ENCODE peak calls at places on chromosome 3, in five cellular contexts. One of them, this sample, is unnamed.

GRCh38 chr3:99965077-99965476 is 147.4 kb downstream of the CMSS1 start:
- DNase-seq in HepG2: no peak
- DNase-seq in GM12891: no peak
- DNase-seq in GM12878: no peak
- DNase-seq in K562: no peak
- DNase-seq in this sample: no peak

GRCh38 chr3:110519066-110519465 is 552.5 kb upstream of the NECTIN3 start:
- DNase-seq in HepG2: no peak
- DNase-seq in GM12891: no peak
- DNase-seq in GM12878: no peak
- DNase-seq in K562: no peak
- DNase-seq in this sample: no peak

GRCh38 chr3:126022741-126023359 is 53.9 kb downstream of the ROPN1B start:
- DNase-seq in HepG2: no peak
- DNase-seq in GM12891: no peak
- DNase-seq in GM12878: no peak
- DNase-seq in K562: no peak
- DNase-seq in this sample: no peak

GRCh38 chr3:188476930-188477329 is 323.0 kb downstream of the LPP start:
- DNase-seq in HepG2: no peak
- DNase-seq in GM12891: no peak
- DNase-seq in GM12878: no peak
- DNase-seq in K562: no peak
- DNase-seq in this sample: no peak

GRCh38 chr3:66115858-66116654 is 77.3 kb upstream of the MAGI1 start:
- DNase-seq in HepG2: peak; percentile 81
- DNase-seq in GM12891: no peak
- DNase-seq in GM12878: no peak
- DNase-seq in K562: no peak
- DNase-seq in this sample: no peak

GRCh38 chr3:42778644-42779043 is 5.6 kb upstream of the CCDC13 start:
- DNase-seq in HepG2: no peak
- DNase-seq in GM12891: no peak
- DNase-seq in GM12878: no peak
- DNase-seq in K562: no peak
- DNase-seq in this sample: no peak

GRCh38 chr3:98901032-98901464 is 447 bp downstream of the DCBLD2 start:
- DNase-seq in HepG2: peak; percentile 32
- DNase-seq in GM12891: peak; percentile 30
- DNase-seq in GM12878: no peak
- DNase-seq in K562: peak; percentile 40
- DNase-seq in this sample: no peak

GRCh38 chr3:136624381-136624780 is 127.8 kb downstream of the STAG1 start:
- DNase-seq in HepG2: no peak
- DNase-seq in GM12891: no peak
- DNase-seq in GM12878: no peak
- DNase-seq in K562: no peak
- DNase-seq in this sample: no peak

GRCh38 chr3:23723930-23724329 is 81.8 kb upstream of the UBE2E1 start:
- DNase-seq in HepG2: no peak
- DNase-seq in GM12891: no peak
- DNase-seq in GM12878: peak; percentile 31
- DNase-seq in K562: no peak
- DNase-seq in this sample: no peak

GRCh38 chr3:55305714-55306485 is 181.2 kb downstream of the WNT5A start:
- DNase-seq in HepG2: no peak
- DNase-seq in GM12891: no peak
- DNase-seq in GM12878: no peak
- DNase-seq in K562: no peak
- DNase-seq in this sample: no peak

GRCh38 chr3:184360834-184361531 is 422 bp downstream of the CLCN2 start:
- DNase-seq in HepG2: no peak
- DNase-seq in GM12891: no peak
- DNase-seq in GM12878: no peak
- DNase-seq in K562: no peak
- DNase-seq in this sample: no peak

GRCh38 chr3:14803101-14803980 is 15.4 kb upstream of the FGD5 start:
- DNase-seq in HepG2: peak; percentile 78
- DNase-seq in GM12891: no peak
- DNase-seq in GM12878: no peak
- DNase-seq in K562: peak; percentile 63
- DNase-seq in this sample: no peak

GRCh38 chr3:78801923-78802587 is 965.7 kb downstream of the ROBO1 start:
- DNase-seq in HepG2: no peak
- DNase-seq in GM12891: no peak
- DNase-seq in GM12878: peak; percentile 31
- DNase-seq in K562: no peak
- DNase-seq in this sample: no peak

GRCh38 chr3:10757821-10758130 is 58.3 kb upstream of the SLC6A11 start:
- DNase-seq in HepG2: no peak
- DNase-seq in GM12891: no peak
- DNase-seq in GM12878: no peak
- DNase-seq in K562: no peak
- DNase-seq in this sample: no peak

GRCh38 chr3:107208100-107208499 is 169.1 kb upstream of the CCDC54 start:
- DNase-seq in HepG2: no peak
- DNase-seq in GM12891: no peak
- DNase-seq in GM12878: no peak
- DNase-seq in K562: no peak
- DNase-seq in this sample: no peak

GRCh38 chr3:120177151-120177550 is 82.9 kb upstream of the GSK3B start:
- DNase-seq in HepG2: peak; percentile 49
- DNase-seq in GM12891: no peak
- DNase-seq in GM12878: no peak
- DNase-seq in K562: no peak
- DNase-seq in this sample: no peak

GRCh38 chr3:192514754-192515660 is 212.3 kb downstream of the FGF12 start:
- DNase-seq in HepG2: no peak
- DNase-seq in GM12891: no peak
- DNase-seq in GM12878: no peak
- DNase-seq in K562: no peak
- DNase-seq in this sample: no peak

GRCh38 chr3:72320911-72321385 is 527.3 kb downstream of the SHQ1 start:
- DNase-seq in HepG2: no peak
- DNase-seq in GM12891: no peak
- DNase-seq in GM12878: no peak
- DNase-seq in K562: no peak
- DNase-seq in this sample: no peak

GRCh38 chr3:170117134-170117533 is 64.4 kb downstream of the PHC3 start:
- DNase-seq in HepG2: peak; percentile 5
- DNase-seq in GM12891: no peak
- DNase-seq in GM12878: no peak
- DNase-seq in K562: no peak
- DNase-seq in this sample: no peak

GRCh38 chr3:183518446-183519185 is 36.9 kb downstream of the KLHL6 start:
- DNase-seq in HepG2: no peak
- DNase-seq in GM12891: no peak
- DNase-seq in GM12878: no peak
- DNase-seq in K562: no peak
- DNase-seq in this sample: no peak

GRCh38 chr3:23183731-23184130 is 19.4 kb upstream of the UBE2E2 start:
- DNase-seq in HepG2: peak; percentile 43
- DNase-seq in GM12891: no peak
- DNase-seq in GM12878: no peak
- DNase-seq in K562: peak; percentile 13
- DNase-seq in this sample: no peak

GRCh38 chr3:78165876-78166275 is 1126.0 kb downstream of the ROBO2 start:
- DNase-seq in HepG2: no peak
- DNase-seq in GM12891: no peak
- DNase-seq in GM12878: no peak
- DNase-seq in K562: no peak
- DNase-seq in this sample: no peak

GRCh38 chr3:124834723-124835718 is 52.1 kb downstream of the ITGB5 start:
- DNase-seq in HepG2: peak; percentile 99
- DNase-seq in GM12891: peak; percentile 41
- DNase-seq in GM12878: peak; percentile 90
- DNase-seq in K562: peak; percentile 21
- DNase-seq in this sample: peak; percentile 40

GRCh38 chr3:141360888-141361598 is 7.3 kb upstream of the ZBTB38 start:
- DNase-seq in HepG2: peak; percentile 98
- DNase-seq in GM12891: peak; percentile 39
- DNase-seq in GM12878: no peak
- DNase-seq in K562: peak; percentile 71
- DNase-seq in this sample: no peak

GRCh38 chr3:179898024-179898423 is 138.7 kb downstream of the PEX5L start:
- DNase-seq in HepG2: peak; percentile 23
- DNase-seq in GM12891: no peak
- DNase-seq in GM12878: no peak
- DNase-seq in K562: peak; percentile 79
- DNase-seq in this sample: no peak

GRCh38 chr3:66203275-66203674 is 17.5 kb upstream of the SLC25A26 start:
- DNase-seq in HepG2: no peak
- DNase-seq in GM12891: no peak
- DNase-seq in GM12878: no peak
- DNase-seq in K562: no peak
- DNase-seq in this sample: no peak

GRCh38 chr3:49346797-49347251 is 7.0 kb upstream of the USP4 start:
- DNase-seq in HepG2: no peak
- DNase-seq in GM12891: no peak
- DNase-seq in GM12878: no peak
- DNase-seq in K562: no peak
- DNase-seq in this sample: no peak

DNA sequence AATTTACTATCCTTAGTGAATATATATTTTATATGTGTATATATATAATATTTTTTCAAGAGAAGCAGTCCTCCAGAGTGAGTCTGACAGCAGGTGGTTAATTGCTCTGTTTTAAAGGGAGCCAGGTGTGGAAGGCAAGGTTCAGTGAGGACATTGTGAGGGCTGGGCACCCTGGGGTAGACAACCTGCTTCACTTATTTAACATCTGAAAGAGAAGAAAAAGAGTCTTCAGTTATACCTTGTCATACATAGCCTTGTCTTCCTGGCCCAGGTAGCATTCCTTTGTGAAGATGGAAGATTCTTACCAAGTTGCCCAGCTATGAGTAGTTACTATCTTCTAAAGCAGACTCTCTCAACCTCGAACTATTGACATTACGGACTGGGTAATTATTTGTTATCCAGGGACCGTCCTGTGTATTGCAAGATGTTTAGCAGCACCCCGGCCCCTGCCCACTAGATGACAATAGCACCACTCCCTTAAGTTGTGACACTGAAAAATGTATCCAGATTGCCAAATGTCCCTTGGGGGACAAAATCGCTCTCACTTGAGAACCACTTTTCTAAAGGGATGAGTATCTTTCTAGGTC is 336.0 kb upstream of the TRIM42 start:
- DNase-seq in HepG2: no peak
- DNase-seq in GM12891: no peak
- DNase-seq in GM12878: no peak
- DNase-seq in K562: no peak
- DNase-seq in this sample: no peak
- TF ChIP-seq TAF1 in HepG2: no peak
- TF ChIP-seq TAF1 in GM12891: no peak
- TF ChIP-seq TAF1 in GM12878: no peak
- TF ChIP-seq TAF1 in K562: no peak
- TF ChIP-seq TAF1 in this sample: no peak

GRCh38 chr3:190718097-190718496 is 144.4 kb downstream of the GMNC start:
- DNase-seq in HepG2: no peak
- DNase-seq in GM12891: no peak
- DNase-seq in GM12878: no peak
- DNase-seq in K562: no peak
- DNase-seq in this sample: no peak
- TF ChIP-seq TAF1 in HepG2: no peak
- TF ChIP-seq TAF1 in GM12891: no peak
- TF ChIP-seq TAF1 in GM12878: no peak
- TF ChIP-seq TAF1 in K562: no peak
- TF ChIP-seq TAF1 in this sample: no peak

GRCh38 chr3:144868506-144868905 is 896.9 kb downstream of the DIPK2A start:
- DNase-seq in HepG2: no peak
- DNase-seq in GM12891: no peak
- DNase-seq in GM12878: no peak
- DNase-seq in K562: no peak
- DNase-seq in this sample: no peak
- TF ChIP-seq TAF1 in HepG2: no peak
- TF ChIP-seq TAF1 in GM12891: no peak
- TF ChIP-seq TAF1 in GM12878: no peak
- TF ChIP-seq TAF1 in K562: no peak
- TF ChIP-seq TAF1 in this sample: no peak

GRCh38 chr3:149472393-149472792 is 2.1 kb upstream of the TM4SF4 start:
- DNase-seq in HepG2: no peak
- DNase-seq in GM12891: no peak
- DNase-seq in GM12878: no peak
- DNase-seq in K562: no peak
- DNase-seq in this sample: no peak

GRCh38 chr3:149471991-149472390 is 2.5 kb upstream of the TM4SF4 start:
- DNase-seq in HepG2: no peak
- DNase-seq in GM12891: no peak
- DNase-seq in GM12878: no peak
- DNase-seq in K562: no peak
- DNase-seq in this sample: no peak

GRCh38 chr3:149473991-149474819 is at the start of gene TM4SF4:
- DNase-seq in HepG2: peak; percentile 46
- DNase-seq in GM12891: no peak
- DNase-seq in GM12878: no peak
- DNase-seq in K562: no peak
- DNase-seq in this sample: no peak

GRCh38 chr3:149475451-149476060 is 1.1 kb downstream of the TM4SF4 start:
- DNase-seq in HepG2: no peak
- DNase-seq in GM12891: no peak
- DNase-seq in GM12878: no peak
- DNase-seq in K562: no peak
- DNase-seq in this sample: no peak

DNA sequence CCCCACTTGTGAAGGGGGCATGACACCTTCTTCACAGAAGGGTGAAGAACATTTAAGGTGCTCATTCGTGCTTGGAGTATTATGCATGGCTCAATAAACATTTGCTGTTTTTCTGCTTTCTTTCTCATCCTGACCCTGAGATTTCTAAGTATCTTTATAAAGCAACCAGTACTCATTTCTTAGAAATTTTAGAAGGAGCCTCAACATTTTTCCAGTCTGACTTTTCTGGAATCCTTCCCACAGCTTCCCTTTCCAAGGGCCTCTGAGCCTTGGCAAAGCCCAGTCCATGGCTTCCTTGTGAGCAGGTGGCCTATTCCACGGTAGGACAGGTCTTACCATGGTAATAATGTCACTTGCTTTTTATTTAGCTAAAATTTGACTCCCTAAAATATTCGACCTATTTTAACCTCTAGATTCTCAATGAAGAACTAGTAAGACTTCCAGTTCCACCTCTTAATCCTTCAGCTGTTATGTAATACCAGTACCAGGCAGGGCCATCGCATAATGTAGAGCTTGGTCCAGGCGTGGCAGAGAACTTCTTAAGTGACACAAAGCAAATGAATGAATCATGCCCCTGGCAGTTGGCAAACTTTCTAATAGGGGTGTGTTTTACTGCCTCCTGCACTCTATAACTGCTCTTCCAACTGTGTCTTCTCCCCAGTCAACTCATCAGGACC is 1.0 kb upstream of the TM4SF4 start:
- DNase-seq in HepG2: no peak
- DNase-seq in GM12891: no peak
- DNase-seq in GM12878: no peak
- DNase-seq in K562: no peak
- DNase-seq in this sample: no peak
- TF ChIP-seq TAF1 in HepG2: no peak
- TF ChIP-seq TAF1 in GM12891: no peak
- TF ChIP-seq TAF1 in GM12878: no peak
- TF ChIP-seq TAF1 in K562: no peak
- TF ChIP-seq TAF1 in this sample: no peak